ENCODE peak calls at places on chromosome 1, in five cellular contexts. One of them, this sample, is unnamed.

GRCh38 chr1:27499142-27499541 is 9.2 kb upstream of the WASF2 start:
- DNase-seq in cardiac fibroblast: no peak
- DNase-seq in WERI-Rb-1: no peak
- DNase-seq in RWPE2: no peak
- DNase-seq in breast epithelium: no peak
- DNase-seq in this sample: no peak

GRCh38 chr1:202658766-202659165 is 51.5 kb downstream of the SYT2 start:
- DNase-seq in cardiac fibroblast: no peak
- DNase-seq in WERI-Rb-1: peak; percentile 75
- DNase-seq in RWPE2: no peak
- DNase-seq in breast epithelium: no peak
- DNase-seq in this sample: no peak

GRCh38 chr1:206742702-206743383 is 27.7 kb upstream of the IL19 start:
- DNase-seq in cardiac fibroblast: no peak
- DNase-seq in WERI-Rb-1: no peak
- DNase-seq in RWPE2: no peak
- DNase-seq in breast epithelium: no peak
- DNase-seq in this sample: no peak

GRCh38 chr1:197437891-197438853 is 170.1 kb downstream of the CRB1 start:
- DNase-seq in cardiac fibroblast: no peak
- DNase-seq in WERI-Rb-1: no peak
- DNase-seq in RWPE2: no peak
- DNase-seq in breast epithelium: no peak
- DNase-seq in this sample: no peak

GRCh38 chr1:7456683-7457082 is 314.4 kb upstream of the VAMP3 start:
- DNase-seq in cardiac fibroblast: no peak
- DNase-seq in WERI-Rb-1: peak; percentile 50
- DNase-seq in RWPE2: no peak
- DNase-seq in breast epithelium: no peak
- DNase-seq in this sample: no peak

GRCh38 chr1:31588751-31589515 is 12.6 kb downstream of the TINAGL1 start:
- DNase-seq in cardiac fibroblast: peak; percentile 55
- DNase-seq in WERI-Rb-1: no peak
- DNase-seq in RWPE2: no peak
- DNase-seq in breast epithelium: peak; percentile 16
- DNase-seq in this sample: no peak

GRCh38 chr1:226962421-226963391 is 22.6 kb downstream of the COQ8A start:
- DNase-seq in cardiac fibroblast: no peak
- DNase-seq in WERI-Rb-1: no peak
- DNase-seq in RWPE2: no peak
- DNase-seq in breast epithelium: no peak
- DNase-seq in this sample: no peak

GRCh38 chr1:32480003-32480402 is 15.1 kb downstream of the ZBTB8B start:
- DNase-seq in cardiac fibroblast: no peak
- DNase-seq in WERI-Rb-1: no peak
- DNase-seq in RWPE2: no peak
- DNase-seq in breast epithelium: no peak
- DNase-seq in this sample: no peak

GRCh38 chr1:241715435-241715834 is 63.4 kb downstream of the WDR64 start:
- DNase-seq in cardiac fibroblast: no peak
- DNase-seq in WERI-Rb-1: no peak
- DNase-seq in RWPE2: no peak
- DNase-seq in breast epithelium: no peak
- DNase-seq in this sample: no peak

GRCh38 chr1:36161656-36162531 is 5.9 kb downstream of the MAP7D1 start:
- DNase-seq in cardiac fibroblast: peak; percentile 81
- DNase-seq in WERI-Rb-1: no peak
- DNase-seq in RWPE2: peak; percentile 96
- DNase-seq in breast epithelium: peak; percentile 93
- DNase-seq in this sample: no peak

GRCh38 chr1:155080250-155081228 is 1.9 kb downstream of the EFNA3 start:
- DNase-seq in cardiac fibroblast: no peak
- DNase-seq in WERI-Rb-1: peak; percentile 98
- DNase-seq in RWPE2: no peak
- DNase-seq in breast epithelium: no peak
- DNase-seq in this sample: no peak

GRCh38 chr1:85406887-85407593 is 57.9 kb downstream of the DDAH1 start:
- DNase-seq in cardiac fibroblast: peak; percentile 95
- DNase-seq in WERI-Rb-1: no peak
- DNase-seq in RWPE2: no peak
- DNase-seq in breast epithelium: peak; percentile 30
- DNase-seq in this sample: no peak

GRCh38 chr1:193406901-193407300 is 220.5 kb upstream of the B3GALT2 start:
- DNase-seq in cardiac fibroblast: peak; percentile 77
- DNase-seq in WERI-Rb-1: no peak
- DNase-seq in RWPE2: no peak
- DNase-seq in breast epithelium: no peak
- DNase-seq in this sample: no peak

GRCh38 chr1:4219826-4220225 is 319.8 kb upstream of the C1orf174 start:
- DNase-seq in cardiac fibroblast: no peak
- DNase-seq in WERI-Rb-1: no peak
- DNase-seq in RWPE2: no peak
- DNase-seq in breast epithelium: no peak
- DNase-seq in this sample: no peak

GRCh38 chr1:24963943-24964677 is 34.0 kb upstream of the RUNX3 start:
- DNase-seq in cardiac fibroblast: no peak
- DNase-seq in WERI-Rb-1: no peak
- DNase-seq in RWPE2: peak; percentile 46
- DNase-seq in breast epithelium: no peak
- DNase-seq in this sample: no peak

GRCh38 chr1:115771847-115772457 is 3.4 kb upstream of the CASQ2 start:
- DNase-seq in cardiac fibroblast: peak; percentile 88
- DNase-seq in WERI-Rb-1: peak; percentile 79
- DNase-seq in RWPE2: peak; percentile 87
- DNase-seq in breast epithelium: peak; percentile 73
- DNase-seq in this sample: no peak

GRCh38 chr1:167191958-167192357 is 28.7 kb upstream of the POU2F1 start:
- DNase-seq in cardiac fibroblast: no peak
- DNase-seq in WERI-Rb-1: no peak
- DNase-seq in RWPE2: no peak
- DNase-seq in breast epithelium: no peak
- DNase-seq in this sample: no peak

GRCh38 chr1:212816567-212817278 is 25.0 kb downstream of the TATDN3 start:
- DNase-seq in cardiac fibroblast: no peak
- DNase-seq in WERI-Rb-1: peak; percentile 39
- DNase-seq in RWPE2: no peak
- DNase-seq in breast epithelium: no peak
- DNase-seq in this sample: no peak

GRCh38 chr1:212457740-212458338 is 25.1 kb downstream of the NENF start:
- DNase-seq in cardiac fibroblast: peak; percentile 74
- DNase-seq in WERI-Rb-1: peak; percentile 82
- DNase-seq in RWPE2: no peak
- DNase-seq in breast epithelium: no peak
- DNase-seq in this sample: peak; percentile 35

GRCh38 chr1:77168358-77168757 is 50.9 kb downstream of the PIGK start:
- DNase-seq in cardiac fibroblast: peak; percentile 46
- DNase-seq in WERI-Rb-1: no peak
- DNase-seq in RWPE2: no peak
- DNase-seq in breast epithelium: no peak
- DNase-seq in this sample: no peak

GRCh38 chr1:26838474-26839338 is 12.2 kb downstream of the ZDHHC18 start:
- DNase-seq in cardiac fibroblast: no peak
- DNase-seq in WERI-Rb-1: no peak
- DNase-seq in RWPE2: no peak
- DNase-seq in breast epithelium: no peak
- DNase-seq in this sample: no peak

GRCh38 chr1:42957880-42958487 is 684 bp downstream of the SLC2A1 start:
- DNase-seq in cardiac fibroblast: peak; percentile 52
- DNase-seq in WERI-Rb-1: peak; percentile 57
- DNase-seq in RWPE2: no peak
- DNase-seq in breast epithelium: peak; percentile 56
- DNase-seq in this sample: no peak

GRCh38 chr1:903721-904270 is 19.9 kb upstream of the SAMD11 start:
- DNase-seq in cardiac fibroblast: no peak
- DNase-seq in WERI-Rb-1: no peak
- DNase-seq in RWPE2: peak; percentile 66
- DNase-seq in breast epithelium: no peak
- DNase-seq in this sample: peak; percentile 84

GRCh38 chr1:157411064-157411463 is 141.3 kb downstream of the FCRL5 start:
- DNase-seq in cardiac fibroblast: no peak
- DNase-seq in WERI-Rb-1: no peak
- DNase-seq in RWPE2: no peak
- DNase-seq in breast epithelium: no peak
- DNase-seq in this sample: no peak
- TF ChIP-seq CTCF in cardiac fibroblast: no peak
- TF ChIP-seq CTCF in WERI-Rb-1: no peak
- TF ChIP-seq CTCF in RWPE2: no peak
- TF ChIP-seq CTCF in breast epithelium: no peak
- TF ChIP-seq CTCF in this sample: no peak

DNA sequence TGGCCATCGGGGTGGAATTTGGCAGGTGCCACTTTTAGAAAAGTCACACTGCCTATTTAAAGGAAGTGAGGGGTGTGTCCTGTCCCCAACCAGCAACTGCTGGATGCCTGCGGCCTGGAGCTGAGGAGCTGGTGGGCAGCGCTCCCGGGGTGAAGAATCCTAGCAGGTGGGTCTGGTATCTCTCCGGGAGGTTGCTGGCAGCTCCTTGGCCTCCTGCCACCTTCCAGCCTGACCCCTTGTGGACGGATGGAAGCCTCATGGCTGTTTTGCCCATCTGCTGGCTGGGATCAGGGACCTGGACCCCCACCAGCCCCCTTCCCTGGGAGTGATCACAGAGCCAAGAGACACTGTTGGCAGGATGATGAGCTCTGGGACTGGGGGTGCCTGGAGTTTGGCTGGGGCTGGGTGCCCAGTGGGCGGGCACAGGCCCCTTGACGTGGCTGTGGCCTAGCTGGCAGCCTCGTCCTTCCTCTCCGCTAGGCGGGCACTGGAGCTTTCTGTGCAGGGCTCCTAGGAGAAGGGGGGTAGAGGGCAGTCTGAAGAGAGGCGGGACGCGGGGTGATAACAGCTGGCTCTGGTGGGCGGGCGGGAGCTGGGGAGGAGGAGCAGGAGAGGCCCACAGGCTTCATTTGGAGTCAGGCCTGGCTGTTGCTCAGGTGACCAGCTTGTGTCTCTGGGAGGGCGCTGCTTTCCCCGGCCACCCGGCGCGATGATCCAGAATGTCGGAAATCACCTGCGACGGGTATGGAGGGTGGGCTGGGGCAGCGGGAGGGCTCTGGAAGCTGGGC is at the start of gene ACOT11:
- DNase-seq in cardiac fibroblast: peak; percentile 25
- DNase-seq in WERI-Rb-1: peak; percentile 96
- DNase-seq in RWPE2: no peak
- DNase-seq in breast epithelium: peak; percentile 71
- DNase-seq in this sample: no peak
- TF ChIP-seq CTCF in cardiac fibroblast: no peak
- TF ChIP-seq CTCF in WERI-Rb-1: peak; percentile 57
- TF ChIP-seq CTCF in RWPE2: no peak
- TF ChIP-seq CTCF in breast epithelium: no peak
- TF ChIP-seq CTCF in this sample: peak; percentile 51

GRCh38 chr1:2236695-2237677 is 8.9 kb downstream of the SKI start:
- DNase-seq in cardiac fibroblast: no peak
- DNase-seq in WERI-Rb-1: no peak
- DNase-seq in RWPE2: peak; percentile 52
- DNase-seq in breast epithelium: no peak
- DNase-seq in this sample: no peak

GRCh38 chr1:2235300-2235998 is 7.3 kb downstream of the SKI start:
- DNase-seq in cardiac fibroblast: no peak
- DNase-seq in WERI-Rb-1: no peak
- DNase-seq in RWPE2: no peak
- DNase-seq in breast epithelium: no peak
- DNase-seq in this sample: no peak

GRCh38 chr1:2238361-2239055 is 10.4 kb downstream of the SKI start:
- DNase-seq in cardiac fibroblast: no peak
- DNase-seq in WERI-Rb-1: no peak
- DNase-seq in RWPE2: no peak
- DNase-seq in breast epithelium: no peak
- DNase-seq in this sample: peak; percentile 90

GRCh38 chr1:2239384-2239985 is 11.4 kb downstream of the SKI start:
- DNase-seq in cardiac fibroblast: no peak
- DNase-seq in WERI-Rb-1: no peak
- DNase-seq in RWPE2: no peak
- DNase-seq in breast epithelium: no peak
- DNase-seq in this sample: no peak

DNA sequence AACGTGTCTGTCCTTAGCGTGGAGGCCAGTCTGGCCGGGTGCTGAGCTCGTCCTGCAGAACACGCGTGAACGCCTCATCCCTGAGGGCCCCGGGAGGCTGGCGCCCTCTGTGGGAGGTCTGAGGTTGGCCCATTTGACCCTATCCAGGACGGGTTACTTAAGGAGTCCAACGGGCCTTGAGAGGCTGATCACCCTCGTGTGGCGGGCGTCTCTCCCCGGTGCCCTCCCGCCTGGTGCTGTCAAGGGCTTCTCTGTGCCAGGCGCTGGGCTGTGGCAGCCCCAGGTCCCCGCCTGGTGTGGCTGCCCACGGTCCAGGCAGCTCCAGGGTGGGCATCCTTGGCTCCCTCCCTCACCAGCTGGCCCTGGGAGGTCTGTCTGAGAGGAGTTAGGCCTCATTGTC is 9.7 kb downstream of the SKI start:
- DNase-seq in cardiac fibroblast: peak; percentile 25
- DNase-seq in WERI-Rb-1: peak; percentile 53
- DNase-seq in RWPE2: no peak
- DNase-seq in breast epithelium: no peak
- DNase-seq in this sample: no peak
- TF ChIP-seq CTCF in cardiac fibroblast: peak; percentile 10
- TF ChIP-seq CTCF in WERI-Rb-1: peak; percentile 57
- TF ChIP-seq CTCF in RWPE2: no peak
- TF ChIP-seq CTCF in breast epithelium: no peak
- TF ChIP-seq CTCF in this sample: peak; percentile 39

GRCh38 chr1:168422203-168422848 is 121.5 kb downstream of the XCL2 start:
- DNase-seq in cardiac fibroblast: no peak
- DNase-seq in WERI-Rb-1: no peak
- DNase-seq in RWPE2: no peak
- DNase-seq in breast epithelium: no peak
- DNase-seq in this sample: no peak
- TF ChIP-seq CTCF in cardiac fibroblast: no peak
- TF ChIP-seq CTCF in WERI-Rb-1: no peak
- TF ChIP-seq CTCF in RWPE2: no peak
- TF ChIP-seq CTCF in breast epithelium: no peak
- TF ChIP-seq CTCF in this sample: no peak

This sample was measured in chondrocyte.